ENCODE peak calls at places on chromosomes 12 and 14, in five cellular contexts. C is A172, X is amniotic epithelial cell, J is HuH-7, F is NCI-H1048. A is an unnamed sample.

GRCh38 chr14:98252819-98253218 is 1019.2 kb downstream of the BCL11B start:
- DNase-seq in C (no peak), X (no peak), J (no peak), F (no peak), A (no peak)

GRCh38 chr12:64186789-64187188 is 35.3 kb downstream of the KICS2 start:
- DNase-seq in C (peak), X (peak), J (no peak), F (no peak), A (peak)

GRCh38 chr14:70245026-70245425 is 56.3 kb upstream of the SLC8A3 start:
- DNase-seq in C (no peak), X (no peak), J (no peak), F (no peak), A (no peak)

GRCh38 chr14:40618225-40618898 is 988.3 kb upstream of the LRFN5 start:
- DNase-seq in C (no peak), X (no peak), J (no peak), F (no peak), A (no peak)

GRCh38 chr14:62006116-62006737 is 244.0 kb downstream of the SNAPC1 start:
- DNase-seq in C (no peak), X (no peak), J (no peak), F (no peak), A (no peak)

GRCh38 chr12:4997939-4998338 is 45.7 kb upstream of the KCNA5 start:
- DNase-seq in C (peak), X (peak), J (no peak), F (no peak), A (no peak)

GRCh38 chr12:19759229-19759628 is 319.9 kb downstream of the AEBP2 start:
- DNase-seq in C (peak), X (peak), J (no peak), F (no peak), A (no peak)

GRCh38 chr14:103555559-103556337 is 6.7 kb downstream of the BAG5 start:
- DNase-seq in C (no peak), X (no peak), J (no peak), F (no peak), A (no peak)

GRCh38 chr14:69535230-69535848 is 39.3 kb downstream of the CCDC177 start:
- DNase-seq in C (peak), X (peak), J (peak), F (no peak), A (no peak)

GRCh38 chr12:65818454-65819382 is 5.6 kb upstream of the HMGA2 start:
- DNase-seq in C (no peak), X (no peak), J (no peak), F (no peak), A (no peak)

GRCh38 chr14:52835122-52835903 is 43.9 kb upstream of the GNPNAT1 start:
- DNase-seq in C (peak), X (peak), J (no peak), F (peak), A (no peak)

GRCh38 chr12:15208871-15209656 is 12.2 kb downstream of the RERG start:
- DNase-seq in C (no peak), X (peak), J (no peak), F (no peak), A (no peak)

GRCh38 chr12:78418919-78419318 is 445.7 kb upstream of the SYT1 start:
- DNase-seq in C (no peak), X (no peak), J (no peak), F (no peak), A (no peak)

GRCh38 chr14:54593860-54594259 is 26.9 kb downstream of the SAMD4A start:
- DNase-seq in C (no peak), X (peak), J (no peak), F (no peak), A (no peak)

GRCh38 chr14:69615471-69616407 is 4.3 kb downstream of the SUSD6 start:
- DNase-seq in C (peak), X (peak), J (no peak), F (no peak), A (peak)

GRCh38 chr14:36942522-36943245 is 229.7 kb downstream of the SLC25A21 start:
- DNase-seq in C (no peak), X (peak), J (no peak), F (no peak), A (no peak)

GRCh38 chr14:105445290-105445689 is 25.7 kb downstream of the MTA1 start:
- DNase-seq in C (no peak), X (no peak), J (no peak), F (no peak), A (no peak)